ENCODE peak calls at places on chromosomes 13 and 19, in five cellular contexts. C, U, X, D and S are unnamed samples.

GRCh38 chr19:55437410-55437809 is 5.7 kb downstream of the SHISA7 start:
- DNase-seq in C (peak; percentile 83), U (peak; percentile 19), X (peak; percentile 85), D (peak; percentile 71), S (peak; percentile 83)

GRCh38 chr13:98939552-98940306 is 38.1 kb downstream of the DOCK9 start:
- DNase-seq in C (no peak), U (no peak), X (no peak), D (no peak), S (no peak)

GRCh38 chr19:43934055-43934984 is 762 bp downstream of the ZNF45 start:
- DNase-seq in C (peak; percentile 51), U (no peak), X (no peak), D (peak; percentile 18), S (peak; percentile 35)

GRCh38 chr19:47284324-47284899 is 9.7 kb downstream of the INAFM1 start:
- DNase-seq in C (peak; percentile 71), U (no peak), X (no peak), D (peak; percentile 62), S (peak; percentile 54)

GRCh38 chr19:55053735-55054134 is 9.2 kb downstream of the RDH13 start:
- DNase-seq in C (no peak), U (no peak), X (no peak), D (no peak), S (no peak)

GRCh38 chr19:44653977-44654784 is 10.5 kb downstream of the PVR start:
- DNase-seq in C (peak; percentile 48), U (peak; percentile 50), X (peak; percentile 83), D (peak; percentile 44), S (peak; percentile 95)

GRCh38 chr13:47188802-47189201 is 291.9 kb upstream of the HTR2A start:
- DNase-seq in C (peak; percentile 6), U (no peak), X (no peak), D (peak; percentile 67), S (no peak)

GRCh38 chr13:111330211-111330610 is 9.8 kb downstream of the TEX29 start:
- DNase-seq in C (no peak), U (no peak), X (no peak), D (no peak), S (no peak)

GRCh38 chr19:6587093-6587820 is 3.7 kb downstream of the CD70 start:
- DNase-seq in C (no peak), U (no peak), X (peak; percentile 28), D (no peak), S (no peak)

GRCh38 chr19:4910594-4911273 is 1.4 kb downstream of the UHRF1 start:
- DNase-seq in C (peak; percentile 80), U (no peak), X (no peak), D (peak; percentile 86), S (peak; percentile 83)

GRCh38 chr13:24860775-24861174 is 96.8 kb downstream of the RNF17 start:
- DNase-seq in C (no peak), U (no peak), X (no peak), D (no peak), S (no peak)

GRCh38 chr13:24613755-24614154 is 66.5 kb upstream of the ATP12A start:
- DNase-seq in C (no peak), U (no peak), X (no peak), D (no peak), S (no peak)

GRCh38 chr13:42398542-42398941 is 126.6 kb downstream of the AKAP11 start:
- DNase-seq in C (no peak), U (no peak), X (no peak), D (peak; percentile 7), S (peak; percentile 41)

GRCh38 chr13:81686877-81687276 is 1346.0 kb upstream of the SPRY2 start:
- DNase-seq in C (no peak), U (no peak), X (no peak), D (no peak), S (peak; percentile 5)

GRCh38 chr19:16180611-16181010 is 4.6 kb upstream of the FAM32A start:
- DNase-seq in C (peak; percentile 71), U (no peak), X (no peak), D (peak; percentile 43), S (peak; percentile 71)

GRCh38 chr13:112839347-112840105 is 129.5 kb upstream of the MCF2L start:
- DNase-seq in C (no peak), U (no peak), X (no peak), D (no peak), S (no peak)

GRCh38 chr13:94233401-94233800 is 246.1 kb downstream of the DCT start:
- DNase-seq in C (peak; percentile 80), U (no peak), X (no peak), D (peak; percentile 81), S (peak; percentile 95)

GRCh38 chr13:80337011-80337688 is 3.8 kb downstream of the SPRY2 start:
- DNase-seq in C (no peak), U (no peak), X (no peak), D (no peak), S (peak; percentile 40)